ENCODE peak calls at places on chromosomes 4 and X, in four cellular contexts. I is aorta; H is CD8-positive, alpha-beta memory T cell; R is heart left ventricle. T is an unnamed sample.

GRCh38 chr4:181548873-181549541 is 694.2 kb upstream of the TENM3 start:
- DNase-seq in R (no peak), I (no peak), H (no peak), T (no peak)

GRCh38 chr4:125849869-125850268 is 535.1 kb downstream of the FAT4 start:
- DNase-seq in H (no peak), I (no peak), R (no peak), T (no peak)

GRCh38 chr4:120855307-120856001 is 67.1 kb downstream of the PRDM5 start:
- DNase-seq in I (no peak), R (no peak), H (no peak), T (no peak)

GRCh38 chr4:151296227-151296626 is 19.3 kb downstream of the PRSS48 start:
- DNase-seq in H (no peak), I (no peak), R (no peak), T (no peak)

GRCh38 chr4:88659061-88659889 is 38.4 kb downstream of the NAP1L5 start:
- DNase-seq in I (peak; percentile 49), R (no peak), H (no peak), T (no peak)

GRCh38 chr4:72564184-72564583 is 4.8 kb downstream of the ADAMTS3 start:
- DNase-seq in I (no peak), R (no peak), H (no peak), T (no peak)

GRCh38 chr4:6331018-6331417 is 61.4 kb downstream of the WFS1 start:
- DNase-seq in H (no peak), R (no peak), I (no peak), T (no peak)

GRCh38 chr4:7805533-7806079 is 134.1 kb downstream of the AFAP1 start:
- DNase-seq in H (no peak), R (peak; percentile 50), I (peak; percentile 84), T (peak; percentile 87)

GRCh38 chrX:8607326-8607725 is 124.6 kb downstream of the ANOS1 start:
- DNase-seq in R (no peak), H (no peak), I (no peak), T (no peak)

GRCh38 chr4:7166286-7166685 is 26.1 kb upstream of the SORCS2 start:
- DNase-seq in R (no peak), I (no peak), H (no peak), T (peak; percentile 43)

GRCh38 chrX:108468486-108468885 is 28.8 kb downstream of the COL4A5 start:
- DNase-seq in H (no peak), R (no peak), I (no peak), T (no peak)
- H3K4me3 ChIP-seq in H (no peak overlapping the region), R (no peak overlapping the region), I (no peak overlapping the region), T (no peak overlapping the region)

GRCh38 chr4:54440394-54441223 is 211.5 kb downstream of the PDGFRA start:
- DNase-seq in R (no peak), H (no peak), I (no peak), T (no peak)

DNA sequence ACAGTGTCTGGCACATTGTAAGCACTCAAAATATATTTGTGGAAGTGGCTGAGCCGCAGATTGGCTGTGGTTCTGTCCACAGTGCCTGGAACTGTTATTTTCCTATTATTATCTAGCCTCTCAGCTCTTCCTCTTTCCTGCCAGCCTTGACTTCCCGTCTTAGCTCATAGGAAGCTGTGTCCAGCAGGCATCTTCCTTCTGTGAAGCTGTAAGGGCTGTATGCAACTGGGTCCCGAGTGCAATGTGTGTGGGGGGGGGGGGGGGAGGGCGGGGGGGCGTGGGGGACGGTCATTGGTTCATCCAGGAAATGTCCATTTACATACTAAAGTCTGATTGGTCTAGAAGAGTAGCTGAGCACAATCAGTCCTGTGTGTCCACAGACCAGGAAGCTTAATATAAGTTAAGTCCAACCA is 210.7 kb downstream of the PDGFRA start:
- DNase-seq in H (no peak), I (peak; percentile 53), R (peak; percentile 25), T (peak; percentile 78)
- H3K4me3 ChIP-seq in H (no peak overlapping the region), I (no peak overlapping the region), R (no peak overlapping the region), T (peak overlapping the region; percentile 43)

GRCh38 chrX:41442824-41443560 is 4.2 kb upstream of the NYX start:
- DNase-seq in I (no peak), H (no peak), R (no peak), T (no peak)
- H3K4me3 ChIP-seq in I (no peak overlapping the region), H (peak overlapping the region; percentile 41), R (no peak overlapping the region), T (peak overlapping the region; percentile 59)

GRCh38 chr4:175776217-175776616 is 35.8 kb downstream of the GPM6A start:
- DNase-seq in H (no peak), I (no peak), R (no peak), T (no peak)
- H3K4me3 ChIP-seq in H (no peak overlapping the region), I (no peak overlapping the region), R (no peak overlapping the region), T (no peak overlapping the region)

DNA sequence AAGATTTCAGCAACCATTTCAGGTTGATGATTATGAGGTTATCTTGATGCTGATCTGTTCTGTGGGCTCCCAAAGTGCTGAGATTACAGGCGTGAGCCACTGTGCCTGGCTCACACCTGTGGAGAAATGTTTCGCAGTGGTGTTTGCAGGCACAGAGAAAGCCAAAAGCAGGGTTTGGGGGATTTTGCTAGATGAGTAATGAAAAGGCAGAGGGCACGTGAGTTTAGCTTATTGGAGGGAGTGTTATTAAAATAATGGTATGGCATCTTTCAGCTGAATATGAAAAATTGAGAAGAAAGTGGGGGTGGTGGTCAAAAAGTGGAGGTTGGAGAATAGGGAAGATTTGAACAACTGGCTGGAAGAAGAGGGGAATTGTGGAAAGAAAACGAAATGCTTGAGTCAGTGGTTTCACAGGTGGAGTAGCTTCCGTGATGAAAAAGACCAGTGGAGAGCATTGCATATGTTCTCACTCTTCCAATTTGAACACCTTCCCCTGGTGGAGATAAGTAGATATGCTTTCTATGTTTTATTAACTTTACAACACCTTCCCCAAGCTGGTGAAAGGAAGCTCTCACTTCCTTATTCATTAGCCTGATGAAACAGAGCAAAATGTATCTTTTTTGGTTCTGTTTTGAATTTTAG is 1.1 kb upstream of the CHST7 start:
- DNase-seq in H (peak; percentile 15), R (no peak), I (no peak), T (no peak)
- H3K4me3 ChIP-seq in H (peak overlapping the region; percentile 33), R (no peak overlapping the region), I (no peak overlapping the region), T (no peak overlapping the region)

GRCh38 chrX:109393859-109394258 is 88.0 kb downstream of the GUCY2F start:
- DNase-seq in R (no peak), H (no peak), I (no peak), T (no peak)

GRCh38 chrX:109403927-109404326 is 78.0 kb downstream of the GUCY2F start:
- DNase-seq in I (no peak), H (no peak), R (no peak), T (no peak)

GRCh38 chrX:109399831-109400230 is 82.1 kb downstream of the GUCY2F start:
- DNase-seq in I (no peak), R (no peak), H (no peak), T (no peak)
- H3K4me3 ChIP-seq in I (no peak overlapping the region), R (no peak overlapping the region), H (no peak overlapping the region), T (no peak overlapping the region)

GRCh38 chr4:23584024-23584423 is 305.8 kb downstream of the PPARGC1A start:
- DNase-seq in H (no peak), I (no peak), R (no peak), T (no peak)
- H3K4me3 ChIP-seq in H (no peak overlapping the region), I (no peak overlapping the region), R (no peak overlapping the region), T (no peak overlapping the region)

T was measured in coronary artery.